ENCODE peak calls at places on chromosomes 12 and 14, in six cellular contexts. One of them, this sample, is unnamed. For H3K4me1, the result is how much of the 10 kb centered on the place peaks cover.

GRCh38 chr12:19880076-19880475 is 440.8 kb downstream of the AEBP2 start:
- DNase-seq in mesenchymal stem cell: no peak
- DNase-seq in PC-3: no peak
- DNase-seq in stomach: no peak
- DNase-seq in upper lobe of right lung: no peak
- DNase-seq in naive thymus-derived CD4-positive, alpha-beta T cell: no peak
- DNase-seq in this sample: no peak

GRCh38 chr12:97223419-97223818 is 239.2 kb upstream of the RMST start:
- DNase-seq in mesenchymal stem cell: no peak
- DNase-seq in PC-3: no peak
- DNase-seq in stomach: no peak
- DNase-seq in upper lobe of right lung: no peak
- DNase-seq in naive thymus-derived CD4-positive, alpha-beta T cell: no peak
- DNase-seq in this sample: no peak

GRCh38 chr12:32049956-32050355 is 56.7 kb upstream of the BICD1 start:
- DNase-seq in mesenchymal stem cell: peak
- DNase-seq in PC-3: no peak
- DNase-seq in stomach: no peak
- DNase-seq in upper lobe of right lung: no peak
- DNase-seq in naive thymus-derived CD4-positive, alpha-beta T cell: no peak
- DNase-seq in this sample: no peak

GRCh38 chr14:77190977-77191376 is 9.4 kb downstream of the TMEM63C start:
- DNase-seq in mesenchymal stem cell: no peak
- DNase-seq in PC-3: peak
- DNase-seq in stomach: no peak
- DNase-seq in upper lobe of right lung: no peak
- DNase-seq in naive thymus-derived CD4-positive, alpha-beta T cell: no peak
- DNase-seq in this sample: no peak

GRCh38 chr14:86296173-86296572 is 766.2 kb downstream of the FLRT2 start:
- DNase-seq in mesenchymal stem cell: peak
- DNase-seq in PC-3: peak
- DNase-seq in stomach: no peak
- DNase-seq in upper lobe of right lung: no peak
- DNase-seq in naive thymus-derived CD4-positive, alpha-beta T cell: no peak
- DNase-seq in this sample: no peak

GRCh38 chr12:131226345-131227265 is 272.9 kb downstream of the ADGRD1 start:
- DNase-seq in mesenchymal stem cell: no peak
- DNase-seq in PC-3: no peak
- DNase-seq in stomach: no peak
- DNase-seq in upper lobe of right lung: peak
- DNase-seq in naive thymus-derived CD4-positive, alpha-beta T cell: no peak
- DNase-seq in this sample: no peak

GRCh38 chr12:54215990-54216579 is 27.3 kb upstream of the SMUG1 start:
- DNase-seq in mesenchymal stem cell: no peak
- DNase-seq in PC-3: no peak
- DNase-seq in stomach: no peak
- DNase-seq in upper lobe of right lung: peak
- DNase-seq in naive thymus-derived CD4-positive, alpha-beta T cell: peak
- DNase-seq in this sample: no peak

GRCh38 chr14:51653855-51654548 is 2.3 kb downstream of the FRMD6 start:
- DNase-seq in mesenchymal stem cell: no peak
- DNase-seq in PC-3: no peak
- DNase-seq in stomach: no peak
- DNase-seq in upper lobe of right lung: no peak
- DNase-seq in naive thymus-derived CD4-positive, alpha-beta T cell: no peak
- DNase-seq in this sample: no peak

GRCh38 chr14:102898776-102899515 is 23.5 kb upstream of the AMN start:
- DNase-seq in mesenchymal stem cell: no peak
- DNase-seq in PC-3: no peak
- DNase-seq in stomach: no peak
- DNase-seq in upper lobe of right lung: peak
- DNase-seq in naive thymus-derived CD4-positive, alpha-beta T cell: no peak
- DNase-seq in this sample: no peak

GRCh38 chr12:56007148-56007891 is 10.2 kb downstream of the SUOX start:
- DNase-seq in mesenchymal stem cell: peak
- DNase-seq in PC-3: peak
- DNase-seq in stomach: peak
- DNase-seq in upper lobe of right lung: peak
- DNase-seq in naive thymus-derived CD4-positive, alpha-beta T cell: peak
- DNase-seq in this sample: peak

GRCh38 chr12:90909069-90909676 is 45.8 kb downstream of the CCER1 start:
- DNase-seq in mesenchymal stem cell: peak
- DNase-seq in PC-3: peak
- DNase-seq in stomach: no peak
- DNase-seq in upper lobe of right lung: no peak
- DNase-seq in naive thymus-derived CD4-positive, alpha-beta T cell: no peak
- DNase-seq in this sample: no peak

GRCh38 chr12:113253532-113254285 is 32.4 kb downstream of the TPCN1 start:
- DNase-seq in mesenchymal stem cell: no peak
- DNase-seq in PC-3: no peak
- DNase-seq in stomach: no peak
- DNase-seq in upper lobe of right lung: no peak
- DNase-seq in naive thymus-derived CD4-positive, alpha-beta T cell: no peak
- DNase-seq in this sample: no peak

GRCh38 chr14:63853831-63854293 is 1.1 kb downstream of the SYNE2 start:
- DNase-seq in mesenchymal stem cell: peak
- DNase-seq in PC-3: peak
- DNase-seq in stomach: peak
- DNase-seq in upper lobe of right lung: peak
- DNase-seq in naive thymus-derived CD4-positive, alpha-beta T cell: peak
- DNase-seq in this sample: peak

GRCh38 chr12:122215789-122216188 is 10.1 kb downstream of the DIABLO start:
- DNase-seq in mesenchymal stem cell: no peak
- DNase-seq in PC-3: no peak
- DNase-seq in stomach: no peak
- DNase-seq in upper lobe of right lung: no peak
- DNase-seq in naive thymus-derived CD4-positive, alpha-beta T cell: no peak
- DNase-seq in this sample: no peak

GRCh38 chr12:68113644-68114043 is 45.9 kb downstream of the IFNG start:
- DNase-seq in mesenchymal stem cell: no peak
- DNase-seq in PC-3: peak
- DNase-seq in stomach: no peak
- DNase-seq in upper lobe of right lung: no peak
- DNase-seq in naive thymus-derived CD4-positive, alpha-beta T cell: peak
- DNase-seq in this sample: no peak

GRCh38 chr12:27821259-27821973 is 41.4 kb upstream of the MANSC4 start:
- DNase-seq in mesenchymal stem cell: peak
- DNase-seq in PC-3: peak
- DNase-seq in stomach: peak
- DNase-seq in upper lobe of right lung: no peak
- DNase-seq in naive thymus-derived CD4-positive, alpha-beta T cell: peak
- DNase-seq in this sample: peak

GRCh38 chr12:23349550-23349949 is 599.9 kb downstream of the SOX5 start:
- DNase-seq in mesenchymal stem cell: peak
- DNase-seq in PC-3: no peak
- DNase-seq in stomach: no peak
- DNase-seq in upper lobe of right lung: no peak
- DNase-seq in naive thymus-derived CD4-positive, alpha-beta T cell: no peak
- DNase-seq in this sample: no peak

GRCh38 chr12:79988368-79988767 is 53.5 kb upstream of the PPP1R12A start:
- DNase-seq in mesenchymal stem cell: peak
- DNase-seq in PC-3: peak
- DNase-seq in stomach: no peak
- DNase-seq in upper lobe of right lung: no peak
- DNase-seq in naive thymus-derived CD4-positive, alpha-beta T cell: no peak
- DNase-seq in this sample: no peak

GRCh38 chr12:13073191-13073590 is 29.0 kb downstream of the FAM234B start:
- DNase-seq in mesenchymal stem cell: no peak
- DNase-seq in PC-3: no peak
- DNase-seq in stomach: no peak
- DNase-seq in upper lobe of right lung: no peak
- DNase-seq in naive thymus-derived CD4-positive, alpha-beta T cell: no peak
- DNase-seq in this sample: no peak

GRCh38 chr12:40104461-40105264 is 1.2 kb downstream of the SLC2A13 start:
- DNase-seq in mesenchymal stem cell: peak
- DNase-seq in PC-3: no peak
- DNase-seq in stomach: no peak
- DNase-seq in upper lobe of right lung: peak
- DNase-seq in naive thymus-derived CD4-positive, alpha-beta T cell: no peak
- DNase-seq in this sample: no peak

GRCh38 chr12:5060958-5061357 is 17.3 kb downstream of the KCNA5 start:
- DNase-seq in mesenchymal stem cell: no peak
- DNase-seq in PC-3: no peak
- DNase-seq in stomach: no peak
- DNase-seq in upper lobe of right lung: no peak
- DNase-seq in naive thymus-derived CD4-positive, alpha-beta T cell: no peak
- DNase-seq in this sample: no peak

GRCh38 chr12:132952371-132953162 is 3.5 kb downstream of the ZNF605 start:
- DNase-seq in mesenchymal stem cell: no peak
- DNase-seq in PC-3: no peak
- DNase-seq in stomach: no peak
- DNase-seq in upper lobe of right lung: no peak
- DNase-seq in naive thymus-derived CD4-positive, alpha-beta T cell: no peak
- DNase-seq in this sample: no peak
- H3K4me3 ChIP-seq in mesenchymal stem cell: no peak
- H3K4me3 ChIP-seq in PC-3: no peak
- H3K4me3 ChIP-seq in stomach: no peak
- H3K4me3 ChIP-seq in upper lobe of right lung: no peak
- H3K4me3 ChIP-seq in naive thymus-derived CD4-positive, alpha-beta T cell: no peak
- H3K4me3 ChIP-seq in this sample: no peak

GRCh38 chr12:6542209-6543009 is 8.1 kb downstream of the GAPDH start:
- DNase-seq in mesenchymal stem cell: no peak
- DNase-seq in PC-3: no peak
- DNase-seq in stomach: no peak
- DNase-seq in upper lobe of right lung: no peak
- DNase-seq in naive thymus-derived CD4-positive, alpha-beta T cell: no peak
- DNase-seq in this sample: no peak

GRCh38 chr12:6538420-6539275 is 4.3 kb downstream of the GAPDH start:
- DNase-seq in mesenchymal stem cell: peak
- DNase-seq in PC-3: peak
- DNase-seq in stomach: no peak
- DNase-seq in upper lobe of right lung: no peak
- DNase-seq in naive thymus-derived CD4-positive, alpha-beta T cell: no peak
- DNase-seq in this sample: no peak

GRCh38 chr12:6539276-6540134 is 5.2 kb downstream of the GAPDH start:
- DNase-seq in mesenchymal stem cell: peak
- DNase-seq in PC-3: peak
- DNase-seq in stomach: no peak
- DNase-seq in upper lobe of right lung: no peak
- DNase-seq in naive thymus-derived CD4-positive, alpha-beta T cell: no peak
- DNase-seq in this sample: no peak

GRCh38 chr12:6541371-6542165 is 7.3 kb downstream of the GAPDH start:
- DNase-seq in mesenchymal stem cell: no peak
- DNase-seq in PC-3: no peak
- DNase-seq in stomach: no peak
- DNase-seq in upper lobe of right lung: no peak
- DNase-seq in naive thymus-derived CD4-positive, alpha-beta T cell: no peak
- DNase-seq in this sample: no peak

DNA sequence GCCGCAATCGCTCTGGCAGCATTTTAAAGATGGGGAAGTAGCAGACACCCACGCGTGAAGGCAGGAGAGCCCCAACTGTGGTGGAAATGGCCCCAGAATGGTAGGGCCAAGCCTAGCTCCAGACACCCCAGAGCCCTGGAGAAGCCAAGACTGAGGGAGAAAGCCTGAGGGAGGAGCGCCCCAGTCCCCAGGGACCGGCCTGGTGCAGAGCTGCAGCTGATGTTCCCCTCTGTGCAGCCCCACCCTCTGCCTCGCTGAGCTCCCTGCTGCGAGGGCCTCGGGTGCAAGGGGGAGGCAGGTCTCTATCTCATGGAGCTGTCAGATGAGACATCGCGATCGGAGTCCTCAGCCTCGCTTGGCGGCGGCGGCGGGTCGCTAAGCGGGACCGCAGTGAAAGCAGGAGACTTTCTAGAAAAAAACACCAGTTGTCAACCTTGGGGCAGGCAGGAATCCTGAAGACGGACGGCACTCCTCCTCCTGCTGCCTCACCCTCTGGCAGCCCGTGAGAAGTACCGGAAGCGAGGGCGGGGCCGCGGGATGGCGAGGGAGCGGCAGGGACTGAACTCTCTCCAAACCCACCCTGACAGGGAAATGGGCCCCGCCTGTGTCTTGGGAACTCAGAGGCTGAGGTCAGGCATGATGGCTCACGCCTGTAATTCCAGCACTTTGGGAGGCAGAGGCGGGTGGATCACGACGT is 6.0 kb downstream of the GAPDH start:
- DNase-seq in mesenchymal stem cell: peak
- DNase-seq in PC-3: peak
- DNase-seq in stomach: peak
- DNase-seq in upper lobe of right lung: peak
- DNase-seq in naive thymus-derived CD4-positive, alpha-beta T cell: peak
- DNase-seq in this sample: peak
- H3K4me1 ChIP-seq in mesenchymal stem cell: under half
- H3K4me1 ChIP-seq in PC-3: under half
- H3K4me1 ChIP-seq in stomach: half or more
- H3K4me1 ChIP-seq in upper lobe of right lung: under half
- H3K4me1 ChIP-seq in naive thymus-derived CD4-positive, alpha-beta T cell: under half
- H3K4me1 ChIP-seq in this sample: under half

GRCh38 chr12:108730337-108731104 is 797 bp downstream of the CORO1C start:
- DNase-seq in mesenchymal stem cell: peak
- DNase-seq in PC-3: peak
- DNase-seq in stomach: peak
- DNase-seq in upper lobe of right lung: peak
- DNase-seq in naive thymus-derived CD4-positive, alpha-beta T cell: peak
- DNase-seq in this sample: peak

GRCh38 chr12:108729612-108730336 is 1.5 kb downstream of the CORO1C start:
- DNase-seq in mesenchymal stem cell: peak
- DNase-seq in PC-3: peak
- DNase-seq in stomach: no peak
- DNase-seq in upper lobe of right lung: no peak
- DNase-seq in naive thymus-derived CD4-positive, alpha-beta T cell: no peak
- DNase-seq in this sample: no peak

GRCh38 chr12:108732489-108732888 is 1.2 kb upstream of the CORO1C start:
- DNase-seq in mesenchymal stem cell: no peak
- DNase-seq in PC-3: no peak
- DNase-seq in stomach: no peak
- DNase-seq in upper lobe of right lung: no peak
- DNase-seq in naive thymus-derived CD4-positive, alpha-beta T cell: no peak
- DNase-seq in this sample: no peak

GRCh38 chr12:108731866-108732461 is 646 bp upstream of the CORO1C start:
- DNase-seq in mesenchymal stem cell: peak
- DNase-seq in PC-3: peak
- DNase-seq in stomach: peak
- DNase-seq in upper lobe of right lung: peak
- DNase-seq in naive thymus-derived CD4-positive, alpha-beta T cell: peak
- DNase-seq in this sample: peak

GRCh38 chr12:108731105-108731865 is at the start of gene CORO1C:
- DNase-seq in mesenchymal stem cell: peak
- DNase-seq in PC-3: peak
- DNase-seq in stomach: peak
- DNase-seq in upper lobe of right lung: peak
- DNase-seq in naive thymus-derived CD4-positive, alpha-beta T cell: peak
- DNase-seq in this sample: peak
- H3K27ac ChIP-seq in mesenchymal stem cell: peak
- H3K27ac ChIP-seq in PC-3: peak
- H3K27ac ChIP-seq in stomach: peak
- H3K27ac ChIP-seq in upper lobe of right lung: peak
- H3K27ac ChIP-seq in naive thymus-derived CD4-positive, alpha-beta T cell: peak
- H3K27ac ChIP-seq in this sample: peak

DNA sequence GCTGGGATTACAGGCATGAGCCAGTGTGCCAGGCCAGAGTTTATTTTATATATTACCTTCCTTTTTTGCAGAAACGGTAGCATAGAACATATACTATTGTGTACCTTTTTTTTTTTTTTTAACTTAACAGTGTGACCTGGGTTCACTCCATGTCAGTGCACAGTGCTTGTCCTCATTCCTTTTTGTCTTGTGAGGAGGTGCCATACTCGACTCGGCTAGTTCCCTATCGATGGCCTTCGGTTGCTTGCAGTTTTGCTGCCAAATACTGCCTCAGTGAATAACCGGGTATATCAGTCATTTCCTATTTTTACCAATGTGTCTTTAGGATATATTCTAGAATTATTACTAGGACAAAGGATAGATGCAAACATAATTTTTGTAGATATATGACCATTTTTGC is 36.8 kb downstream of the ZNF664 start:
- DNase-seq in mesenchymal stem cell: no peak
- DNase-seq in PC-3: no peak
- DNase-seq in stomach: no peak
- DNase-seq in upper lobe of right lung: no peak
- DNase-seq in naive thymus-derived CD4-positive, alpha-beta T cell: no peak
- DNase-seq in this sample: no peak
- H3K4me3 ChIP-seq in mesenchymal stem cell: no peak
- H3K4me3 ChIP-seq in PC-3: no peak
- H3K4me3 ChIP-seq in stomach: no peak
- H3K4me3 ChIP-seq in upper lobe of right lung: no peak
- H3K4me3 ChIP-seq in naive thymus-derived CD4-positive, alpha-beta T cell: no peak
- H3K4me3 ChIP-seq in this sample: no peak